ENCODE peak calls at places on chromosomes 12 and 14, in four cellular contexts. V is keratinocyte, B is GM23248, A is adipocyte. I is an unnamed sample.

GRCh38 chr12:6044082-6044481 is 80.4 kb downstream of the VWF start:
- DNase-seq in V (peak), B (peak), A (peak), I (peak)

GRCh38 chr12:119448737-119449136 is 114.2 kb downstream of the CCDC60 start:
- DNase-seq in V (no peak), B (no peak), A (no peak), I (no peak)

GRCh38 chr14:65483647-65484046 is 71.1 kb downstream of the FUT8 start:
- DNase-seq in V (no peak), B (peak), A (no peak), I (peak)

GRCh38 chr14:88463318-88463717 is 77.9 kb downstream of the SPATA7 start:
- DNase-seq in V (no peak), B (peak), A (no peak), I (no peak)

GRCh38 chr12:7935773-7936581 is at the start of gene SLC2A3:
- DNase-seq in V (peak), B (peak), A (peak), I (peak)

GRCh38 chr12:68042212-68042699 is 53.0 kb downstream of the IFNG-AS1 start:
- DNase-seq in V (peak), B (peak), A (no peak), I (peak)

GRCh38 chr14:63203618-63204406 is 431 bp upstream of the RHOJ start:
- DNase-seq in V (no peak), B (peak), A (peak), I (peak)

GRCh38 chr12:75981247-75981646 is 50.3 kb downstream of the PHLDA1 start:
- DNase-seq in V (no peak), B (no peak), A (no peak), I (no peak)

GRCh38 chr12:12333980-12334709 is 15.9 kb downstream of the MANSC1 start:
- DNase-seq in V (no peak), B (peak), A (peak), I (peak)

GRCh38 chr14:100428727-100429126 is 105.6 kb downstream of the SLC25A47 start:
- DNase-seq in V (no peak), B (peak), A (no peak), I (no peak)

GRCh38 chr12:45991289-45992249 is 1.2 kb upstream of the SCAF11 start:
- DNase-seq in V (no peak), B (peak), A (peak), I (peak)

GRCh38 chr12:9344540-9344939 is 136.3 kb upstream of the PZP start:
- DNase-seq in V (no peak), B (peak), A (peak), I (peak)

GRCh38 chr12:2627343-2628191 is 167.2 kb upstream of the FKBP4 start:
- DNase-seq in V (no peak), B (no peak), A (no peak), I (no peak)
- H3K9ac ChIP-seq in V (no peak), B (no peak), A (no peak), I (no peak)

DNA sequence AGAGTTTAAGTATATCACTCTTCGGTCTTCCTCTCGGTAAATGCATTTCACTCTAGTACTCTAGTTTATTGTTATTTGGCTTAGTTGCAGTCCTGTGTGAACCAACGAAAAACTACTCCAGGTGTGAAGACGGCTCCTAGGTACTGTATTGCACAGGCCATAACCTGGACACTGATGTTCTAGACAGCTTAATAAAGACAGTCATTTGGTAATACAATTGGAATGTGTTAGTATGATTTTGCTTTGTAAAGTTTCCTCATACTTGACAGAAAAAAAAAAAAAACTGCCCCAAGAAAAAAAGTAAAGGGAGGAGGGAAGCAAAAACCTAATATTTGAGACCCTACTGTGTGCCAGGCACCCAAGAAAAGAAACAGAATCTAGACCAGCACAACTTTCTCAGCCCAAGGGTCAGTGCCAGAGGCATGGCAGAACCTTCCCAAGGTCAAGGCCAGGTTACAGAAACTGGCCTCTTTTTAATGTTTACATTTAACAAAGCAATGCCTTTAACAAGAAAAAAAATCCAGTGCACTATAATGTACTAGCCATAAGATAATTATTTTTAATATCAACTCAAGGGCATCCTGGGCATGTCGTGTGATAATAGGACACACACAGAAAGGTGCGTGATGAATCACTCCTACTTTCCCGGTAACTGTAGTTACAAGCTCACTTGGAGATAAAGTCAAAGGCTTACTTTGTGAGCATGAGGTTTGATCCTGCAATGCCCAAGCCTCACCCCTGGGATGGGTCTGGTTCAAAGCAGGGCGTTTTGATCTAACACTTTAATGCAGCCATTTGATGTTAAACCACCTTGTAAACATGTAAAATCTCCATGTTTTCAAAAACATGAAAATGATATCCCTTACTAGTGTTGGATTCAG is 110.6 kb downstream of the BMP4 start:
- DNase-seq in V (no peak), B (no peak), A (no peak), I (no peak)
- H3K9ac ChIP-seq in V (no peak), B (no peak), A (no peak), I (no peak)

DNA sequence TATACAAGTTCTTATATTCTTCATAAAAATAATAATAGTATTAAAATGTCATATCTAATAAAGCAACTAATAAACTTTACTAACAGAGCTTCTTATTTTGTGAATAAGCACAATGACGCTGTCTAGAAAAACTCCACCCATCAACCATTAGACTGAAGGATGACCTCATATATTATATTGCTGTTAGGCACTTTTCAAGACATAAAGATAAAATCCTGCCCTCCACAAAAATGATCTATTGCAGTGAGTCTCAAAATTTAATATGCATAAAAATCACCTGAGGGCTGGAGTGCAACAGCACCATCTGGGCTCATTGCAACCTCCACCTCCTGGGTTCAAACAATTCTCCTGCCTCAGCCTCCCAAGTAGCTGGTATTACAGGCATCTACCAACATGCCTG is 20.1 kb downstream of the TM7SF3 start:
- DNase-seq in V (no peak), B (no peak), A (no peak), I (no peak)
- H3K9ac ChIP-seq in V (no peak), B (no peak), A (no peak), I (no peak)

DNA sequence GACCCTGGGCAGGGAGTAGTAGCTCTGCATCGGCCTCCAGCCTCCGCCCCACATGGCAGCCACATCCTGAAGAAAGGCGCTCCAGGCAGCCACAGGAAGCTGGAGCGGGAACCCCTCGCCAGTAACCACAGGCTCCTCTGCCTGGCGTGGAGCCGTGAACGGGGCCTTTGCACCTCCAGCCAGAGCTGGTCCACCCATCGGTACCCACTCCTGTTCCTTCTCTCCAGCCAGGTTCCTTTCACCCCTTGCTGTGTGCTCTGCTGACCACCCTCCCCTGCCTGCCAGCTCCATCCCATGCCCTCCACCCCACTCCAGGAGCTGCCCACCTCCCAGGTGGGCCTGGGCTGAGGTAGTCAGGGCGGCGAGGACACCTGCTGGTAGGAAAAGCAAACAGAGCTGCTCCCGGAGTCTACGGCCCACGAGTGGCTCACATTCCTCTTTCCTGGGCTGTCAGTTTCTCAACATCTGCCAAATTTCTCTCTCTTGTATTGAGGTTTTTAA is 2.7 kb downstream of the TGFB3 start:
- DNase-seq in V (no peak), B (peak), A (peak), I (no peak)
- H3K9ac ChIP-seq in V (no peak), B (no peak), A (peak), I (no peak)

GRCh38 chr12:123289911-123290310 is 18.3 kb upstream of the CDK2AP1 start:
- DNase-seq in V (no peak), B (no peak), A (no peak), I (no peak)
- H3K9ac ChIP-seq in V (no peak), B (no peak), A (no peak), I (no peak)

DNA sequence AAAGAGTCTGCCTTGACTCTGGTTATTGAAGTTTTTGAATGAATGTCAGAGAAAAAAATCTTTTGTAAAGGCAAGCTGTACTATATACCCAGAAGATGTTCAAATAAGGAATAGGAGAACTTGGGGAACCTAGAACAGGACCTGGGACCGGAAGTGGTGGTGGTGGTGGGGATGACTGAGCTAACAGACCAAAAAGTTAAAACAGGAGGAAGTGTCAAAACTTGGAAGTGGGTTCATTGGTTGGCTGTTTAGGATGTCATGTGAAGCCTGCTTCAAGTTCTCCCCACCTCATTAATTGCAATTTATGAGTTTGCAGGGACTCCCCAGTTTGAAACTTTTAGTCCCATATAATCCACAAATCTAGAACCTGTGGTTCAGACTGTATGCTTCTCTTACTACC is 26.2 kb downstream of the PLXNC1 start:
- DNase-seq in V (no peak), B (no peak), A (no peak), I (no peak)
- H3K9ac ChIP-seq in V (no peak), B (no peak), A (no peak), I (no peak)

GRCh38 chr12:53221203-53222076 is 10.6 kb downstream of the RARG start:
- DNase-seq in V (no peak), B (peak), A (peak), I (peak)
- H3K9ac ChIP-seq in V (peak), B (peak), A (peak), I (peak)

GRCh38 chr12:1845010-1845409 is 24.6 kb downstream of the LRTM2 start:
- DNase-seq in V (no peak), B (no peak), A (no peak), I (no peak)

GRCh38 chr12:1845427-1845826 is 25.1 kb downstream of the LRTM2 start:
- DNase-seq in V (no peak), B (no peak), A (no peak), I (no peak)

GRCh38 chr12:1847411-1847810 is 27.0 kb downstream of the LRTM2 start:
- DNase-seq in V (no peak), B (no peak), A (no peak), I (no peak)

GRCh38 chr12:1846421-1847405 is 26.3 kb downstream of the LRTM2 start:
- DNase-seq in V (no peak), B (no peak), A (no peak), I (no peak)

DNA sequence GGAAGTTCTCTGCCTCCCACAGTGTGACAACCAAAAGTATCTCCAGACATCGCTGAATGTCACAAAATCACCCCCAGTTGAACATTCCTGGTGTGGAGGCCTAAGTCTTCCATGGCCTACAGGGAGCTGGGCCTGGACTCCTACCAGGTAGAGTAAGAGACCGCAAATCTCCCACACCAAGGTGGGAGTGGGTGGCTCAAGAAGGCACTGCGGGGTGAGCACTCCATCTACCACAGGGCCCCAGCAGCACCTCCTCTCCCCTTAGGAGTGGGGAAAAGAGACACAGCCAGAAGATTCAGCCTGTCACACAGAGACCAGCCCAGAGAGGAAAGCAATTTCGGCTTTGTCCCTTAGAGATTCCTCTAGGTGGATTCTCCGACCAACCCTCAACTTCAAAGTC is 25.5 kb downstream of the LRTM2 start:
- DNase-seq in V (no peak), B (no peak), A (no peak), I (no peak)
- H3K9ac ChIP-seq in V (no peak), B (no peak), A (no peak), I (no peak)

DNA sequence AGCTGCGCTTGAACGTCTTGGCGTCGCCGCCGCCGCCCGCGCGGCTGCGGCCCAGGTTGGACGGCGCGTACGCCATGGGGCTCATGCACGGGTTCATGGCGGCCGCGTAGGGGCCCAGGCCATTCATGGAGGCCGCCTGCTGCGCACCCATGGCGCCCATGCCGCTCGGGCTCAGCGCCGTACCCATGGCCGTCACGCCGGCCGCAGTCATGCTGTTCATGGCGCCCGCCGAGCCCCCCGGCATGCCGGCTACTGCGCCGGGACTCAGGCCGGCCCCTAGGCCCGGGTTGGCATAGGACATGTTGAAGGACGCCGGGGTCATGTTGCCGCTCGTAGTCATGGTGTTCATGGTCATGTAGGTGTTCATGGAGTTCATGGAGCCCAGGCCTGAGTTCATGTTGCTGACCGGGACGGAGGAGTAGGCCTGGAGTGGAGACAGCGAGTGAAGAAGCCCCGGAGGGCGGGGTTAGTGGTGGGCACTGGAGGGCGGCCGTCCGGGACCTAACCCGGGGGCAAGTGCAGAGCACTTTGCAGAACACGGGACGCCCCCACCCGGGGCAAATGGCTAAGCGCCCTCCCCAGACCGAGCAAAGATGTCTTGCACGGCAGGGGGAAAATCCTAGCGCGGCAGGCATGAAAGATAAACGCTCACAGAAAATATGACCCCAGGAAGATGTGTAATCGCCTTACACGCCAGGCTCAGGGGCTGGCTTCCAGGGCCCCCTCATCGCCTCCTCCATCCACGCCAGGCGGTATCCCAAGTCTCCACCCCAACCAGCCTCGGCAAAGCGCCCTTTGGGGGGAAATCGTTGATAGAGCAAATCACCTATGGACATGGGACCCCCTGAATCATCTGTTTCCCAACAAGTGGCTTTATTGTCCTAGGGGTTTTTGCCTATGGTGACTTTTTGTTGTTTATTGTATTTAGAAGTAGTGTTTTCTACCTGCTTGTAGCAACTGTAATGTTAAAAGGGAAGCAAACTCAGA is 2.5 kb downstream of the FOXA1 start:
- DNase-seq in V (no peak), B (no peak), A (no peak), I (no peak)
- H3K9ac ChIP-seq in V (no peak), B (no peak), A (no peak), I (no peak)

I was measured in mammary epithelial cell.